ENCODE peak calls at places on chromosomes 7 and 10, in five cellular contexts. H is activated CD4-positive, alpha-beta T cell treated with anti-CD3 and anti-CD28 coated beads, Interleukin-2, amount 50 U/mL, for 1 hour; E is dorsolateral prefrontal cortex; L is fibroblast of pulmonary artery; P is SK-MEL-5. C is an unnamed sample.

GRCh38 chr10:329361-330099 is 194.3 kb downstream of the ZMYND11 start:
- DNase-seq in H (peak), E (peak), L (peak), P (peak), C (peak)

GRCh38 chr7:148291799-148292198 is 298.8 kb upstream of the C7orf33 start:
- DNase-seq in H (no peak), P (no peak), E (no peak), L (no peak), C (no peak)

GRCh38 chr7:45573199-45573598 is 969 bp upstream of the ADCY1 start:
- DNase-seq in E (no peak), L (no peak), H (no peak), P (no peak), C (no peak)

GRCh38 chr10:43255644-43256431 is 11.0 kb downstream of the RASGEF1A start:
- DNase-seq in L (peak), P (peak), H (no peak), E (no peak), C (peak)

GRCh38 chr10:107548301-107548700 is 383.8 kb upstream of the SORCS1 start:
- DNase-seq in L (peak), E (peak), P (no peak), H (no peak), C (no peak)

GRCh38 chr7:22663319-22663718 is 63.7 kb upstream of the IL6 start:
- DNase-seq in L (peak), P (no peak), H (no peak), E (no peak), C (no peak)

GRCh38 chr7:105450177-105450861 is 61.6 kb upstream of the SRPK2 start:
- DNase-seq in P (no peak), E (no peak), L (no peak), H (no peak), C (no peak)

GRCh38 chr7:123498651-123499050 is 35.7 kb downstream of the IQUB start:
- DNase-seq in L (no peak), H (no peak), E (no peak), P (no peak), C (no peak)

GRCh38 chr10:91185239-91185875 is 35.1 kb upstream of the PCGF5 start:
- DNase-seq in H (no peak), E (no peak), P (no peak), L (peak), C (no peak)

GRCh38 chr7:26087321-26088091 is 64.5 kb upstream of the NFE2L3 start:
- DNase-seq in P (no peak), H (no peak), E (no peak), L (no peak), C (peak)

GRCh38 chr10:102185272-102185671 is 33.1 kb downstream of the NOLC1 start:
- DNase-seq in P (no peak), L (no peak), H (no peak), E (no peak), C (no peak)

GRCh38 chr7:6198687-6199595 is 73.5 kb downstream of the CYTH3 start:
- DNase-seq in P (no peak), H (no peak), E (no peak), L (no peak), C (no peak)

GRCh38 chr7:1696671-1697498 is 26.8 kb downstream of the ELFN1 start:
- DNase-seq in P (no peak), L (no peak), H (no peak), E (peak), C (no peak)

GRCh38 chr7:27171636-27172387 is 2.3 kb downstream of the HOXA10 start:
- DNase-seq in H (no peak), E (no peak), L (no peak), P (no peak), C (no peak)

GRCh38 chr7:10085231-10085630 is 888.4 kb upstream of the PHF14 start:
- DNase-seq in L (no peak), P (peak), E (no peak), H (no peak), C (no peak)

GRCh38 chr7:52309631-52310030 is 725.8 kb upstream of the POM121L12 start:
- DNase-seq in P (no peak), E (no peak), L (no peak), H (no peak), C (no peak)

C was measured in NCI-H1694 treated with DMSO at 0.1 percent for 48 hours.